ENCODE peak calls at places on chromosomes 6 and 20, in six cellular contexts. One of them, this sample, is unnamed. For H3K4me1, the result is how much of the 10 kb centered on the place peaks cover.

GRCh38 chr6:42315991-42316378 is 98.3 kb upstream of the MRPS10 start:
- DNase-seq in cardiac muscle cell: no peak
- DNase-seq in ovary: no peak
- DNase-seq in pancreas: no peak
- DNase-seq in transverse colon: peak
- DNase-seq in naive thymus-derived CD4-positive, alpha-beta T cell: no peak
- DNase-seq in this sample: peak

GRCh38 chr6:139623382-139623781 is 248.9 kb upstream of the CITED2 start:
- DNase-seq in naive thymus-derived CD4-positive, alpha-beta T cell: no peak
- DNase-seq in transverse colon: no peak
- DNase-seq in pancreas: no peak
- DNase-seq in cardiac muscle cell: no peak
- DNase-seq in ovary: no peak
- DNase-seq in this sample: no peak

GRCh38 chr6:137866200-137866913 is 702 bp upstream of the TNFAIP3 start:
- DNase-seq in cardiac muscle cell: no peak
- DNase-seq in naive thymus-derived CD4-positive, alpha-beta T cell: no peak
- DNase-seq in ovary: no peak
- DNase-seq in pancreas: peak
- DNase-seq in transverse colon: no peak
- DNase-seq in this sample: no peak

GRCh38 chr6:126176266-126176665 is 163.6 kb upstream of the CENPW start:
- DNase-seq in cardiac muscle cell: peak
- DNase-seq in transverse colon: no peak
- DNase-seq in naive thymus-derived CD4-positive, alpha-beta T cell: no peak
- DNase-seq in pancreas: no peak
- DNase-seq in ovary: no peak
- DNase-seq in this sample: no peak

GRCh38 chr6:36320475-36320874 is 16.2 kb downstream of the BNIP5 start:
- DNase-seq in ovary: no peak
- DNase-seq in naive thymus-derived CD4-positive, alpha-beta T cell: no peak
- DNase-seq in cardiac muscle cell: no peak
- DNase-seq in transverse colon: peak
- DNase-seq in pancreas: no peak
- DNase-seq in this sample: no peak

GRCh38 chr6:122645256-122645655 is 35.1 kb downstream of the PKIB start:
- DNase-seq in ovary: no peak
- DNase-seq in cardiac muscle cell: no peak
- DNase-seq in naive thymus-derived CD4-positive, alpha-beta T cell: no peak
- DNase-seq in pancreas: no peak
- DNase-seq in transverse colon: no peak
- DNase-seq in this sample: no peak

GRCh38 chr20:13231031-13231752 is 10.1 kb downstream of the ISM1 start:
- DNase-seq in pancreas: no peak
- DNase-seq in transverse colon: no peak
- DNase-seq in naive thymus-derived CD4-positive, alpha-beta T cell: peak
- DNase-seq in ovary: no peak
- DNase-seq in cardiac muscle cell: no peak
- DNase-seq in this sample: no peak

GRCh38 chr6:134908906-134909516 is 40.9 kb downstream of the ALDH8A1 start:
- DNase-seq in transverse colon: peak
- DNase-seq in naive thymus-derived CD4-positive, alpha-beta T cell: no peak
- DNase-seq in pancreas: no peak
- DNase-seq in cardiac muscle cell: no peak
- DNase-seq in ovary: peak
- DNase-seq in this sample: no peak

GRCh38 chr6:170096191-170096802 is 194.6 kb downstream of the DLL1 start:
- DNase-seq in cardiac muscle cell: no peak
- DNase-seq in ovary: no peak
- DNase-seq in pancreas: no peak
- DNase-seq in naive thymus-derived CD4-positive, alpha-beta T cell: no peak
- DNase-seq in transverse colon: no peak
- DNase-seq in this sample: no peak

GRCh38 chr6:53466257-53466656 is 78.6 kb downstream of the GCLC start:
- DNase-seq in cardiac muscle cell: no peak
- DNase-seq in transverse colon: no peak
- DNase-seq in ovary: no peak
- DNase-seq in pancreas: no peak
- DNase-seq in naive thymus-derived CD4-positive, alpha-beta T cell: no peak
- DNase-seq in this sample: no peak

GRCh38 chr6:43702147-43702521 is 14.5 kb upstream of the MRPS18A start:
- DNase-seq in ovary: no peak
- DNase-seq in cardiac muscle cell: no peak
- DNase-seq in pancreas: no peak
- DNase-seq in transverse colon: no peak
- DNase-seq in naive thymus-derived CD4-positive, alpha-beta T cell: no peak
- DNase-seq in this sample: no peak

GRCh38 chr6:25279748-25280616 is 808 bp downstream of the CARMIL1 start:
- DNase-seq in ovary: peak
- DNase-seq in pancreas: peak
- DNase-seq in naive thymus-derived CD4-positive, alpha-beta T cell: no peak
- DNase-seq in cardiac muscle cell: peak
- DNase-seq in transverse colon: peak
- DNase-seq in this sample: peak

GRCh38 chr6:45072014-45072413 is 256.1 kb upstream of the RUNX2 start:
- DNase-seq in transverse colon: no peak
- DNase-seq in cardiac muscle cell: no peak
- DNase-seq in naive thymus-derived CD4-positive, alpha-beta T cell: no peak
- DNase-seq in ovary: no peak
- DNase-seq in pancreas: no peak
- DNase-seq in this sample: no peak

GRCh38 chr20:57585466-57586213 is 24.7 kb downstream of the PCK1 start:
- DNase-seq in ovary: no peak
- DNase-seq in naive thymus-derived CD4-positive, alpha-beta T cell: no peak
- DNase-seq in pancreas: no peak
- DNase-seq in cardiac muscle cell: no peak
- DNase-seq in transverse colon: no peak
- DNase-seq in this sample: no peak

GRCh38 chr6:12024715-12025434 is 12.8 kb downstream of the HIVEP1 start:
- DNase-seq in cardiac muscle cell: no peak
- DNase-seq in ovary: no peak
- DNase-seq in transverse colon: no peak
- DNase-seq in naive thymus-derived CD4-positive, alpha-beta T cell: no peak
- DNase-seq in pancreas: no peak
- DNase-seq in this sample: no peak

GRCh38 chr20:11378252-11378651 is 539.4 kb upstream of the BTBD3 start:
- DNase-seq in pancreas: no peak
- DNase-seq in ovary: no peak
- DNase-seq in transverse colon: no peak
- DNase-seq in cardiac muscle cell: no peak
- DNase-seq in naive thymus-derived CD4-positive, alpha-beta T cell: no peak
- DNase-seq in this sample: no peak

GRCh38 chr6:149037026-149037734 is 280.3 kb upstream of the TAB2 start:
- DNase-seq in pancreas: no peak
- DNase-seq in transverse colon: no peak
- DNase-seq in ovary: no peak
- DNase-seq in naive thymus-derived CD4-positive, alpha-beta T cell: no peak
- DNase-seq in cardiac muscle cell: no peak
- DNase-seq in this sample: no peak

GRCh38 chr6:149032599-149033405 is 284.7 kb upstream of the TAB2 start:
- DNase-seq in cardiac muscle cell: no peak
- DNase-seq in ovary: peak
- DNase-seq in transverse colon: no peak
- DNase-seq in naive thymus-derived CD4-positive, alpha-beta T cell: no peak
- DNase-seq in pancreas: peak
- DNase-seq in this sample: no peak

GRCh38 chr6:149032318-149032598 is 285.3 kb upstream of the TAB2 start:
- DNase-seq in pancreas: no peak
- DNase-seq in transverse colon: no peak
- DNase-seq in cardiac muscle cell: no peak
- DNase-seq in ovary: no peak
- DNase-seq in naive thymus-derived CD4-positive, alpha-beta T cell: no peak
- DNase-seq in this sample: no peak

GRCh38 chr6:149033454-149034241 is 283.9 kb upstream of the TAB2 start:
- DNase-seq in transverse colon: no peak
- DNase-seq in pancreas: no peak
- DNase-seq in cardiac muscle cell: no peak
- DNase-seq in ovary: no peak
- DNase-seq in naive thymus-derived CD4-positive, alpha-beta T cell: no peak
- DNase-seq in this sample: no peak

DNA sequence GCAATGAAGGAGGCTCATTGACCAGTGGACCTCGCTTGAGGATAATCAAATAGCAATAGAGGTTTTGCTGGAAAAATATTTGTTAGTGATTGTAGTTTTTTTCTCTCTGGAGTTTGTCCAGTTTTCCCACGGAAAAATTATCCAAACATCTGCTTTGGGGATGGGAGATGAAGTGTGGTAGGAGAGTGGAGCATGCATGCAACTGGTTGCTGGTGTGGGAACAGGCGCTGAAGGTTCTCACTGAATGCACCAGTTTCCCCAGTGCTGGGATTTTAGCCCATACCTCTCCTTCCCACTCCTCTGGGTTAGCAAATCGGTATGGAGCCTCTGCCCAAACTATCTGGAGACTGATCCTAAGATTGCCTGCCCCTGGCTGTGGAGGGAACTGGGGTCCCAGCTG is 281.7 kb upstream of the TAB2 start:
- DNase-seq in naive thymus-derived CD4-positive, alpha-beta T cell: no peak
- DNase-seq in transverse colon: no peak
- DNase-seq in cardiac muscle cell: no peak
- DNase-seq in ovary: no peak
- DNase-seq in pancreas: no peak
- DNase-seq in this sample: no peak
- H3K4me1 ChIP-seq in naive thymus-derived CD4-positive, alpha-beta T cell: under half
- H3K4me1 ChIP-seq in transverse colon: under half
- H3K4me1 ChIP-seq in cardiac muscle cell: under half
- H3K4me1 ChIP-seq in ovary: under half
- H3K4me1 ChIP-seq in pancreas: under half
- H3K4me1 ChIP-seq in this sample: under half

GRCh38 chr20:53654932-53655674 is 61.5 kb upstream of the ZNF217 start:
- DNase-seq in ovary: no peak
- DNase-seq in naive thymus-derived CD4-positive, alpha-beta T cell: no peak
- DNase-seq in pancreas: no peak
- DNase-seq in transverse colon: peak
- DNase-seq in cardiac muscle cell: no peak
- DNase-seq in this sample: no peak
- H3K4me3 ChIP-seq in ovary: no peak
- H3K4me3 ChIP-seq in naive thymus-derived CD4-positive, alpha-beta T cell: peak
- H3K4me3 ChIP-seq in pancreas: no peak
- H3K4me3 ChIP-seq in transverse colon: peak
- H3K4me3 ChIP-seq in cardiac muscle cell: no peak
- H3K4me3 ChIP-seq in this sample: no peak

GRCh38 chr6:39206250-39206721 is 23.0 kb downstream of the KCNK5 start:
- DNase-seq in naive thymus-derived CD4-positive, alpha-beta T cell: no peak
- DNase-seq in ovary: no peak
- DNase-seq in pancreas: peak
- DNase-seq in transverse colon: no peak
- DNase-seq in cardiac muscle cell: no peak
- DNase-seq in this sample: no peak

GRCh38 chr6:39208233-39208720 is 21.0 kb downstream of the KCNK5 start:
- DNase-seq in transverse colon: no peak
- DNase-seq in pancreas: peak
- DNase-seq in cardiac muscle cell: no peak
- DNase-seq in naive thymus-derived CD4-positive, alpha-beta T cell: no peak
- DNase-seq in ovary: no peak
- DNase-seq in this sample: no peak

GRCh38 chr6:39209360-39209811 is 19.9 kb downstream of the KCNK5 start:
- DNase-seq in pancreas: no peak
- DNase-seq in naive thymus-derived CD4-positive, alpha-beta T cell: no peak
- DNase-seq in ovary: no peak
- DNase-seq in cardiac muscle cell: no peak
- DNase-seq in transverse colon: no peak
- DNase-seq in this sample: no peak

GRCh38 chr6:39209908-39210307 is 19.4 kb downstream of the KCNK5 start:
- DNase-seq in cardiac muscle cell: no peak
- DNase-seq in transverse colon: no peak
- DNase-seq in ovary: no peak
- DNase-seq in pancreas: no peak
- DNase-seq in naive thymus-derived CD4-positive, alpha-beta T cell: no peak
- DNase-seq in this sample: no peak

DNA sequence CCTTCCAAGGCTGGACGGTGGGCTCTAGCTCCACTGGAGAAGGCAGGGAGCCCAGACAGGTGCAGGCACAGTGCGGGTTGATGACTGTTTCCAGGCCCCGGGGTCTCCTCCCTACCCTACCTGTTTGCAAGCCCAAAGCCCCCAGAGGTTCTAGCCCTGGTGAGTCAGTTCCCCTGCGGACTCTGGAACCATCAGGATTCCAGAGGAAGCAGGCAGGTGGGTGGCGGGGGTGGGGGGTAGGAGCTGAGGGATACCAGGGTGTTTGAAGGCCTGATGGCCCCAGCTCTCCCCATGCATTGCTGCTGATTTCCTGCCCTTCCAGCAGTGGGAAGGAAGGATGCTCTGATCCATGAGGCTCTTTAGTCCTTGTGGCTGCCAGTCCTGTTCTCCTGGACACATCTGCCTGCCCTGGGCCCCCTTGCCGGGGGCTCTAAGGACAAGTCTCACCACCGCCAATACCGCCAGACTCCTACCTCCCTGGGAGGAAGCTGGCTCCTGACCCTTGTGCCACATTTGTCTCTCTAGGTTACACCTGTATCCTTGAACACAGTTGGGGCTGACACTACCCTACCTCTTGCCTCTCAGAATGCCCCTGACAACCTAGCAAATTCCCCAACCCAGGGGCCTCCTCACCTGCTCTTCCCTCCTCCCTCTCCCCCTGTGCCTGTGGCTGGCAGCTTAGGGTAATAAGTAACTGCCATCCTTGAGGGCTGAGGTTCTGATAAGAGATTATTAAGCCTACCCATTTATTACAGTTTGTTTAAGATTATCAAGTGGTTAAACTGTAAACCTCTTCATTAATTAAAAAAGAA is 21.6 kb downstream of the KCNK5 start:
- DNase-seq in cardiac muscle cell: no peak
- DNase-seq in ovary: no peak
- DNase-seq in naive thymus-derived CD4-positive, alpha-beta T cell: no peak
- DNase-seq in transverse colon: no peak
- DNase-seq in pancreas: peak
- DNase-seq in this sample: no peak
- H3K4me1 ChIP-seq in cardiac muscle cell: under half
- H3K4me1 ChIP-seq in ovary: under half
- H3K4me1 ChIP-seq in naive thymus-derived CD4-positive, alpha-beta T cell: under half
- H3K4me1 ChIP-seq in transverse colon: half or more
- H3K4me1 ChIP-seq in pancreas: half or more
- H3K4me1 ChIP-seq in this sample: under half

DNA sequence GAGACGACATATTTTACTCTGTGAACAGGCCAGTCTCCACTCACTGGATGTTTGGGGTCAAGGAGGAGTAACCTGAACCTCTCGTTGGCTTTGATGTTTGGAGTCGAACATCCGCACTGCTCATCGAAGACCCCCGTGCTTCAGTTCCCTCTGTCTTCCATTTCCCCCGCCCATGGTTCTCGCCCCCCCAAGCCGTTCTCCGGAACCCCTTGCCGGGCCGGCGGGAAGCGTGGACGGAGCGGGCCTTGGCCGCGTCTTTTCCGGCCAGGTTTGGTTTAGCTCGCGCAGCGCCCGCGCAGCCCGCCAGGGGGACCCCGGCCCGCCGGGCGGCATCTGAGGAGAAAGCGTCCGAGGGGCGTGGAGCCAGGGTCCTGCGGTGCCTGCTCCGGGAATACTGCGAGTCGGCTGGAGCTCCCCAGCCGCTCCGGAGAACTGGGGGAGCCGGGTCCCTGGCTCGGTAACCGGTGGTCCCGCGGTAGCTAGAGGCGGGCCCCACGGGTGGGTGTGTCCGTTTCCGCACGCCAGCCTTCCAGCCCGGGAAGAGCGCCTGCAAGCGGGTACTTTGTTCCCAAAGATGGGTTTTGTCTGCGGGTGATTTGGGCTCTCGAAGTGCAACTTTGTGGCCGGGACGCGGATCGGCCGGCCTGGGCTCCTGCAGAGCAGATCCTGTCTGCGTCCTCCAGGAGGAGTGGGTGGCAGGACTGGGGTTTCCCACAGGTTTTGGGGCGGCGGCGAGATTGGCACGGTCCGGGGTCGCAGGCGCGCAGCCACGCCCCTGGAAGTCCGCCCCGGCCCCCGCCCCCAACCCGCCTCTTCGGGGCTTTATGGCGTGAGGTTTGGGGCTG is 429 bp upstream of the TMEM200A start:
- DNase-seq in pancreas: peak
- DNase-seq in cardiac muscle cell: peak
- DNase-seq in transverse colon: peak
- DNase-seq in naive thymus-derived CD4-positive, alpha-beta T cell: no peak
- DNase-seq in ovary: peak
- DNase-seq in this sample: peak
- H3K4me3 ChIP-seq in pancreas: peak
- H3K4me3 ChIP-seq in cardiac muscle cell: peak
- H3K4me3 ChIP-seq in transverse colon: peak
- H3K4me3 ChIP-seq in naive thymus-derived CD4-positive, alpha-beta T cell: peak
- H3K4me3 ChIP-seq in ovary: peak
- H3K4me3 ChIP-seq in this sample: peak